ENCODE peak calls at places on chromosomes 3 and 15, in seven cellular contexts. J is sigmoid colon, Z is tibial artery, D is fibroblast of pulmonary artery, F is ascending aorta, V is mucosa of descending colon, W is pancreas. S is an unnamed sample.

GRCh38 chr3:33982269-33982798 is 183.9 kb downstream of the PDCD6IP start:
- DNase-seq in W (no peak), V (no peak), D (peak), F (no peak), Z (no peak), J (no peak), S (no peak)

GRCh38 chr3:175356899-175357324 is 497.8 kb downstream of the NAALADL2 start:
- DNase-seq in F (no peak), J (no peak), V (no peak), Z (no peak), W (no peak), D (peak), S (no peak)

GRCh38 chr3:131250466-131250865 is 131.1 kb upstream of the NUDT16 start:
- DNase-seq in D (no peak), V (no peak), Z (no peak), J (no peak), F (no peak), W (no peak), S (no peak)

GRCh38 chr15:68699124-68699880 is 120.5 kb downstream of the CORO2B start:
- DNase-seq in Z (no peak), V (no peak), J (no peak), W (no peak), D (no peak), F (no peak), S (no peak)

GRCh38 chr3:171123913-171124312 is 97.4 kb upstream of the SLC2A2 start:
- DNase-seq in V (no peak), D (peak), J (no peak), W (no peak), F (no peak), Z (no peak), S (no peak)

GRCh38 chr3:129967761-129968160 is 6.8 kb upstream of the TRH start:
- DNase-seq in F (no peak), D (no peak), J (no peak), Z (no peak), V (no peak), W (no peak), S (no peak)

GRCh38 chr3:23113455-23114171 is 89.5 kb upstream of the UBE2E2 start:
- DNase-seq in D (peak), J (peak), W (no peak), F (no peak), Z (peak), V (no peak), S (no peak)

GRCh38 chr15:84863480-84864428 is 20.7 kb upstream of the SLC28A1 start:
- DNase-seq in W (no peak), F (peak), D (peak), Z (no peak), V (no peak), J (no peak), S (no peak)

GRCh38 chr3:127628788-127629456 is at the start of gene PODXL2:
- DNase-seq in Z (no peak), W (no peak), V (peak), J (no peak), F (no peak), D (peak), S (peak)

GRCh38 chr15:58931985-58932384 is 1.5 kb downstream of the SLTM start:
- DNase-seq in J (no peak), F (no peak), D (peak), V (no peak), Z (no peak), W (peak), S (no peak)

GRCh38 chr15:58154769-58155168 is 16.6 kb downstream of the AQP9 start:
- DNase-seq in W (no peak), V (no peak), D (no peak), J (no peak), F (no peak), Z (no peak), S (no peak)

GRCh38 chr3:136984837-136985236 is 27.1 kb downstream of the IL20RB start:
- DNase-seq in F (no peak), W (no peak), V (peak), Z (no peak), J (no peak), D (peak), S (no peak)

GRCh38 chr15:32790352-32790999 is 72.7 kb downstream of the GREM1 start:
- DNase-seq in V (no peak), J (no peak), D (no peak), W (no peak), Z (no peak), F (no peak), S (no peak)

GRCh38 chr3:183493296-183494045 is 62.0 kb downstream of the KLHL6 start:
- DNase-seq in D (no peak), J (no peak), W (no peak), F (no peak), V (no peak), Z (no peak), S (no peak)

GRCh38 chr3:50517721-50518206 is 14.3 kb upstream of the CACNA2D2 start:
- DNase-seq in J (no peak), Z (no peak), V (no peak), D (no peak), F (no peak), W (no peak), S (no peak)

GRCh38 chr15:100730129-100730528 is 127.7 kb downstream of the ASB7 start:
- DNase-seq in W (no peak), Z (no peak), F (no peak), V (no peak), J (no peak), D (no peak), S (no peak)

GRCh38 chr3:76570436-76571057 is 469.4 kb upstream of the ROBO2 start:
- DNase-seq in W (no peak), J (no peak), V (no peak), Z (no peak), F (no peak), D (peak), S (no peak)

GRCh38 chr15:78243491-78243941 is 9.2 kb upstream of the ACSBG1 start:
- DNase-seq in W (peak), F (peak), V (peak), D (peak), J (peak), Z (no peak), S (no peak)

GRCh38 chr3:30658328-30659052 is 52.1 kb downstream of the TGFBR2 start:
- DNase-seq in W (no peak), J (no peak), V (no peak), D (peak), F (no peak), Z (no peak), S (no peak)

GRCh38 chr15:62928996-62929350 is 113.6 kb upstream of the TPM1 start:
- DNase-seq in W (no peak), J (no peak), V (no peak), Z (no peak), F (no peak), D (no peak), S (no peak)

GRCh38 chr3:127796045-127796720 is 26.1 kb downstream of the MGLL start:
- DNase-seq in J (no peak), D (no peak), F (no peak), V (no peak), Z (no peak), W (no peak), S (no peak)

GRCh38 chr3:17800232-17800631 is 57.8 kb upstream of the TBC1D5 start:
- DNase-seq in D (peak), J (no peak), V (no peak), F (no peak), Z (no peak), W (no peak), S (no peak)

GRCh38 chr3:17743660-17743995 is 1.2 kb upstream of the TBC1D5 start:
- DNase-seq in W (no peak), D (no peak), F (no peak), V (no peak), Z (no peak), J (no peak), S (no peak)

GRCh38 chr15:83310521-83311456 is 26.3 kb upstream of the BNC1 start:
- DNase-seq in J (no peak), V (no peak), W (no peak), D (peak), Z (no peak), F (no peak), S (no peak)

GRCh38 chr3:54443572-54444161 is 321.3 kb downstream of the CACNA2D3 start:
- DNase-seq in F (no peak), Z (no peak), D (no peak), V (no peak), W (no peak), J (no peak), S (no peak)

GRCh38 chr15:55526559-55527036 is 18.6 kb upstream of the DNAAF4 start:
- DNase-seq in J (no peak), W (no peak), D (peak), Z (no peak), V (no peak), F (no peak), S (no peak)

GRCh38 chr3:65573548-65574116 is 465.1 kb downstream of the MAGI1 start:
- DNase-seq in F (no peak), W (no peak), V (no peak), D (no peak), Z (no peak), J (no peak), S (no peak)

GRCh38 chr15:66591322-66591862 is 25.6 kb upstream of the LCTL start:
- DNase-seq in W (no peak), V (no peak), J (no peak), Z (no peak), D (no peak), F (no peak), S (peak)

GRCh38 chr3:196268270-196269163 is 19.0 kb downstream of the PCYT1A start:
- DNase-seq in Z (no peak), F (no peak), D (peak), W (no peak), J (no peak), V (no peak), S (no peak)

GRCh38 chr3:169305460-169305859 is 358.1 kb downstream of the MECOM start:
- DNase-seq in F (no peak), Z (no peak), J (no peak), W (peak), D (no peak), V (peak), S (no peak)

GRCh38 chr3:184450542-184450941 is 70.7 kb downstream of the CHRD start:
- DNase-seq in Z (peak), V (no peak), J (peak), D (no peak), F (no peak), W (no peak), S (no peak)

GRCh38 chr15:50066202-50066601 is 52.8 kb downstream of the ATP8B4 start:
- DNase-seq in F (no peak), Z (no peak), D (peak), V (no peak), J (no peak), W (no peak), S (no peak)

GRCh38 chr15:56371495-56372147 is 6.4 kb downstream of the TEX9 start:
- DNase-seq in D (no peak), J (no peak), F (no peak), W (no peak), Z (no peak), V (no peak), S (no peak)

GRCh38 chr3:124410471-124410870 is 319.8 kb upstream of the UMPS start:
- DNase-seq in V (no peak), Z (no peak), F (no peak), W (no peak), D (no peak), J (no peak), S (no peak)

GRCh38 chr3:178671261-178672191 is 135.3 kb downstream of the KCNMB2 start:
- DNase-seq in V (no peak), J (no peak), W (no peak), D (peak), F (no peak), Z (no peak), S (no peak)

GRCh38 chr3:187208159-187208558 is 10.9 kb downstream of the RTP1 start:
- DNase-seq in J (no peak), V (no peak), D (peak), Z (no peak), F (no peak), W (no peak), S (no peak)

GRCh38 chr15:25689592-25689991 is 173.5 kb downstream of the ATP10A start:
- DNase-seq in Z (peak), F (peak), D (no peak), W (no peak), V (no peak), J (peak), S (no peak)

DNA sequence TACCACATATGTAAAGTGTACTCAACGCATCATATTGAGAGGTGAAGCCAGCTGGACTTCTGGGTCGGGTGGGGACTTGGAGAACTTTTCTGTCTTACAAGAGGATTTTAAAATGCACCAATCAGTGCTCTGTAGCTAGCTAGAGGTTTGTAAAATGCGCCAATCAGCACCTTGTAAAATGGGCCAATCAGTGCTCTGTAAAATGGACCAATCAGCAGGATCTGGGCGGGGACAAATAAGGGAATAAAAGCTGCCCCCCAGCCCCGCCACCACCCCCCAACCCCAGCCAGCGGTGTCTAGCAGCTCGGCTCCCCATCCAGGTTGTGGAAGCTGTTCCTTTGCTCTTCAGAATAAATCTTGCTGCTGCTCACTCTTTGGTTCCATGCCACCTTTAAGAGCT is 6.2 kb upstream of the IVD start:
- DNase-seq in W (no peak), D (no peak), V (no peak), F (no peak), J (no peak), Z (no peak), S (no peak)
- H3K4me3 ChIP-seq in W (no peak), D (no peak), V (no peak), F (no peak), J (no peak), Z (no peak), S (no peak)

GRCh38 chr3:172447611-172448579 is at the start of gene GHSR:
- DNase-seq in W (no peak), F (no peak), D (no peak), V (no peak), Z (no peak), J (no peak), S (no peak)
- H3K4me3 ChIP-seq in W (no peak), F (no peak), D (no peak), V (no peak), Z (no peak), J (no peak), S (no peak)

GRCh38 chr3:194031867-194032635 is 103.9 kb upstream of the HES1 start:
- DNase-seq in D (no peak), F (no peak), Z (no peak), V (peak), J (no peak), W (no peak), S (no peak)
- H3K4me3 ChIP-seq in D (no peak), F (no peak), Z (no peak), V (no peak), J (no peak), W (no peak), S (no peak)

GRCh38 chr3:157531771-157532170 is 28.6 kb upstream of the VEPH1 start:
- DNase-seq in D (no peak), F (no peak), J (no peak), Z (no peak), W (no peak), V (no peak), S (no peak)
- H3K4me3 ChIP-seq in D (peak), F (no peak), J (no peak), Z (no peak), W (no peak), V (no peak), S (no peak)

GRCh38 chr3:44883213-44883955 is 9.0 kb downstream of the TGM4 start:
- DNase-seq in D (no peak), W (no peak), F (peak), J (no peak), V (no peak), Z (no peak), S (no peak)

GRCh38 chr3:44885618-44886017 is 11.2 kb downstream of the TGM4 start:
- DNase-seq in W (no peak), V (no peak), J (no peak), Z (peak), F (peak), D (peak), S (no peak)

GRCh38 chr3:44887101-44887500 is 12.7 kb downstream of the TGM4 start:
- DNase-seq in J (no peak), F (no peak), V (no peak), D (no peak), Z (no peak), W (no peak), S (no peak)

GRCh38 chr3:44886561-44886960 is 12.2 kb downstream of the TGM4 start:
- DNase-seq in W (no peak), J (no peak), F (no peak), D (no peak), V (no peak), Z (no peak), S (no peak)

DNA sequence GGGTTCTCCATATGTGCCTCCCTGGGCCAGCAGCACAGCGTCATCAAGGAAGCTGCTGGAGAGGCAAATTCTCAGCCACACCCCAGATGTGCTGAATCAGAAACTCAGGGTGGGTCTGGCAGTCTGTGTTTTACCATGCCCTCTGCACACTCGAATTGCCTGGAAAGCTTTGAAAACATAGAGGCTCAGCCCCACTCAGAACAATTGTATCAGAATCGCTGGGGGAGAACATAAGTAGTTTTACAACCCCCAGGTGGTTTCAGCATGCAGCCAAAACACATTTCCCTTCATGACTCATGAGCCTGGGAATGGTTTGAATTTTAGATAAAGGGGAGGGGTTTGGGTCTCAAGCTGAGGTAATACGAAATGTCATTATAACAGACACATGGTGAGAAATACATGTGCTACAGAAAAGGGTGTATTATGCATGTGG is 9.6 kb downstream of the TGM4 start:
- DNase-seq in W (no peak), J (no peak), Z (no peak), D (peak), F (peak), V (no peak), S (no peak)
- H3K4me3 ChIP-seq in W (no peak), J (no peak), Z (no peak), D (no peak), F (no peak), V (no peak), S (no peak)